ENCODE peak calls at places on chromosomes 16 and 17, in seven cellular contexts. One of them, this sample, is unnamed.

GRCh38 chr17:65916425-65916824 is 275.5 kb downstream of the CEP112 start:
- DNase-seq in A549: no peak
- DNase-seq in colonic mucosa: no peak
- DNase-seq in heart right ventricle: no peak
- DNase-seq in astrocyte: no peak
- DNase-seq in PC-9: no peak
- DNase-seq in tibial nerve: no peak
- DNase-seq in this sample: no peak

GRCh38 chr17:27327397-27327796 is 33.5 kb downstream of the WSB1 start:
- DNase-seq in A549: no peak
- DNase-seq in astrocyte: no peak
- DNase-seq in tibial nerve: no peak
- DNase-seq in colonic mucosa: peak; percentile 7
- DNase-seq in heart right ventricle: no peak
- DNase-seq in PC-9: no peak
- DNase-seq in this sample: no peak

GRCh38 chr16:7405166-7405565 is 72.5 kb downstream of the RBFOX1 start:
- DNase-seq in PC-9: peak; percentile 6
- DNase-seq in astrocyte: no peak
- DNase-seq in tibial nerve: no peak
- DNase-seq in A549: no peak
- DNase-seq in heart right ventricle: peak; percentile 49
- DNase-seq in colonic mucosa: no peak
- DNase-seq in this sample: peak; percentile 4

GRCh38 chr17:61294777-61295176 is 104.9 kb upstream of the TBX2 start:
- DNase-seq in A549: peak; percentile 50
- DNase-seq in colonic mucosa: no peak
- DNase-seq in PC-9: peak; percentile 4
- DNase-seq in astrocyte: peak; percentile 66
- DNase-seq in heart right ventricle: no peak
- DNase-seq in tibial nerve: no peak
- DNase-seq in this sample: peak; percentile 65

GRCh38 chr16:64993464-64993863 is 128.4 kb downstream of the CDH11 start:
- DNase-seq in astrocyte: no peak
- DNase-seq in A549: no peak
- DNase-seq in heart right ventricle: no peak
- DNase-seq in tibial nerve: no peak
- DNase-seq in colonic mucosa: no peak
- DNase-seq in PC-9: no peak
- DNase-seq in this sample: no peak

GRCh38 chr16:11076259-11077018 is 132.1 kb downstream of the CLEC16A start:
- DNase-seq in PC-9: no peak
- DNase-seq in tibial nerve: no peak
- DNase-seq in colonic mucosa: no peak
- DNase-seq in astrocyte: no peak
- DNase-seq in heart right ventricle: no peak
- DNase-seq in A549: no peak
- DNase-seq in this sample: no peak

GRCh38 chr17:17567631-17568030 is 23.9 kb downstream of the PEMT start:
- DNase-seq in heart right ventricle: peak; percentile 73
- DNase-seq in tibial nerve: no peak
- DNase-seq in PC-9: no peak
- DNase-seq in astrocyte: peak; percentile 8
- DNase-seq in colonic mucosa: no peak
- DNase-seq in A549: no peak
- DNase-seq in this sample: peak; percentile 49

GRCh38 chr16:20938426-20938825 is 37.9 kb downstream of the LYRM1 start:
- DNase-seq in A549: no peak
- DNase-seq in astrocyte: peak; percentile 40
- DNase-seq in PC-9: peak; percentile 38
- DNase-seq in tibial nerve: no peak
- DNase-seq in heart right ventricle: no peak
- DNase-seq in colonic mucosa: no peak
- DNase-seq in this sample: peak; percentile 27

GRCh38 chr16:58046936-58047335 is 21.4 kb downstream of the MMP15 start:
- DNase-seq in tibial nerve: no peak
- DNase-seq in PC-9: no peak
- DNase-seq in A549: no peak
- DNase-seq in colonic mucosa: peak; percentile 35
- DNase-seq in astrocyte: no peak
- DNase-seq in heart right ventricle: no peak
- DNase-seq in this sample: no peak

GRCh38 chr16:12758670-12759558 is 44.8 kb downstream of the CPPED1 start:
- DNase-seq in PC-9: no peak
- DNase-seq in astrocyte: no peak
- DNase-seq in colonic mucosa: no peak
- DNase-seq in heart right ventricle: no peak
- DNase-seq in tibial nerve: no peak
- DNase-seq in A549: no peak
- DNase-seq in this sample: no peak

GRCh38 chr17:4588391-4588790 is 4.1 kb downstream of the SMTNL2 start:
- DNase-seq in A549: no peak
- DNase-seq in PC-9: no peak
- DNase-seq in colonic mucosa: no peak
- DNase-seq in tibial nerve: no peak
- DNase-seq in heart right ventricle: peak; percentile 65
- DNase-seq in astrocyte: no peak
- DNase-seq in this sample: no peak

GRCh38 chr16:32116080-32116479 is 137.0 kb upstream of the TP53TG3D start:
- DNase-seq in tibial nerve: no peak
- DNase-seq in A549: no peak
- DNase-seq in colonic mucosa: no peak
- DNase-seq in heart right ventricle: peak; percentile 8
- DNase-seq in PC-9: no peak
- DNase-seq in astrocyte: no peak
- DNase-seq in this sample: no peak

GRCh38 chr16:51149251-51149661 is 1.8 kb downstream of the SALL1 start:
- DNase-seq in astrocyte: no peak
- DNase-seq in colonic mucosa: no peak
- DNase-seq in A549: no peak
- DNase-seq in heart right ventricle: no peak
- DNase-seq in tibial nerve: no peak
- DNase-seq in PC-9: no peak
- DNase-seq in this sample: no peak

GRCh38 chr16:51670527-51670926 is 519.5 kb upstream of the SALL1 start:
- DNase-seq in colonic mucosa: no peak
- DNase-seq in astrocyte: no peak
- DNase-seq in heart right ventricle: no peak
- DNase-seq in A549: no peak
- DNase-seq in PC-9: no peak
- DNase-seq in tibial nerve: no peak
- DNase-seq in this sample: no peak

GRCh38 chr17:46264456-46265198 is 30.3 kb upstream of the LRRC37A start:
- DNase-seq in PC-9: peak; percentile 48
- DNase-seq in heart right ventricle: no peak
- DNase-seq in astrocyte: peak; percentile 91
- DNase-seq in tibial nerve: no peak
- DNase-seq in A549: peak; percentile 56
- DNase-seq in colonic mucosa: no peak
- DNase-seq in this sample: peak; percentile 95

GRCh38 chr17:27466376-27466747 is 10.1 kb downstream of the KSR1 start:
- DNase-seq in astrocyte: no peak
- DNase-seq in PC-9: no peak
- DNase-seq in A549: no peak
- DNase-seq in colonic mucosa: no peak
- DNase-seq in tibial nerve: no peak
- DNase-seq in heart right ventricle: no peak
- DNase-seq in this sample: no peak

GRCh38 chr17:27241346-27241946 is 52.5 kb upstream of the WSB1 start:
- DNase-seq in A549: no peak
- DNase-seq in tibial nerve: no peak
- DNase-seq in PC-9: peak; percentile 92
- DNase-seq in astrocyte: peak; percentile 45
- DNase-seq in heart right ventricle: no peak
- DNase-seq in colonic mucosa: no peak
- DNase-seq in this sample: peak; percentile 15

GRCh38 chr17:71759422-71760060 is 361.3 kb upstream of the SOX9 start:
- DNase-seq in tibial nerve: no peak
- DNase-seq in colonic mucosa: no peak
- DNase-seq in astrocyte: peak; percentile 25
- DNase-seq in heart right ventricle: no peak
- DNase-seq in A549: no peak
- DNase-seq in PC-9: no peak
- DNase-seq in this sample: no peak

GRCh38 chr16:58028541-58029070 is 3.1 kb downstream of the MMP15 start:
- DNase-seq in colonic mucosa: no peak
- DNase-seq in tibial nerve: no peak
- DNase-seq in astrocyte: no peak
- DNase-seq in PC-9: no peak
- DNase-seq in A549: no peak
- DNase-seq in heart right ventricle: no peak
- DNase-seq in this sample: no peak

GRCh38 chr17:19513897-19514488 is 19.7 kb upstream of the SLC47A1 start:
- DNase-seq in astrocyte: peak; percentile 14
- DNase-seq in colonic mucosa: peak; percentile 73
- DNase-seq in heart right ventricle: peak; percentile 52
- DNase-seq in A549: peak; percentile 72
- DNase-seq in PC-9: peak; percentile 75
- DNase-seq in tibial nerve: peak; percentile 48
- DNase-seq in this sample: peak; percentile 56

GRCh38 chr16:67425581-67425980 is 5.3 kb upstream of the HSD11B2 start:
- DNase-seq in A549: no peak
- DNase-seq in tibial nerve: no peak
- DNase-seq in PC-9: no peak
- DNase-seq in astrocyte: no peak
- DNase-seq in heart right ventricle: no peak
- DNase-seq in colonic mucosa: peak; percentile 19
- DNase-seq in this sample: no peak

GRCh38 chr17:43940630-43941029 is 1.6 kb downstream of the PPY start:
- DNase-seq in PC-9: peak; percentile 27
- DNase-seq in tibial nerve: no peak
- DNase-seq in A549: peak; percentile 57
- DNase-seq in astrocyte: no peak
- DNase-seq in heart right ventricle: no peak
- DNase-seq in colonic mucosa: no peak
- DNase-seq in this sample: peak; percentile 25

GRCh38 chr16:30820952-30821421 is 34.0 kb upstream of the ZNF629 start:
- DNase-seq in colonic mucosa: no peak
- DNase-seq in PC-9: no peak
- DNase-seq in tibial nerve: no peak
- DNase-seq in A549: no peak
- DNase-seq in heart right ventricle: no peak
- DNase-seq in astrocyte: no peak
- DNase-seq in this sample: no peak

GRCh38 chr17:27664606-27664965 is 33.6 kb downstream of the LGALS9 start:
- DNase-seq in colonic mucosa: no peak
- DNase-seq in A549: no peak
- DNase-seq in PC-9: no peak
- DNase-seq in heart right ventricle: no peak
- DNase-seq in astrocyte: no peak
- DNase-seq in tibial nerve: no peak
- DNase-seq in this sample: no peak

GRCh38 chr17:2372681-2373080 is 28.2 kb downstream of the MNT start:
- DNase-seq in heart right ventricle: no peak
- DNase-seq in tibial nerve: no peak
- DNase-seq in astrocyte: no peak
- DNase-seq in colonic mucosa: no peak
- DNase-seq in PC-9: no peak
- DNase-seq in A549: no peak
- DNase-seq in this sample: no peak

GRCh38 chr17:47844814-47845453 is 3.9 kb upstream of the SCRN2 start:
- DNase-seq in tibial nerve: no peak
- DNase-seq in A549: peak; percentile 80
- DNase-seq in colonic mucosa: no peak
- DNase-seq in astrocyte: no peak
- DNase-seq in heart right ventricle: no peak
- DNase-seq in PC-9: no peak
- DNase-seq in this sample: peak; percentile 38
- TF ChIP-seq CTCF in tibial nerve: no peak
- TF ChIP-seq CTCF in A549: peak; percentile 39
- TF ChIP-seq CTCF in colonic mucosa: no peak
- TF ChIP-seq CTCF in astrocyte: peak; percentile 36
- TF ChIP-seq CTCF in heart right ventricle: no peak
- TF ChIP-seq CTCF in PC-9: peak; percentile 64
- TF ChIP-seq CTCF in this sample: peak; percentile 56

DNA sequence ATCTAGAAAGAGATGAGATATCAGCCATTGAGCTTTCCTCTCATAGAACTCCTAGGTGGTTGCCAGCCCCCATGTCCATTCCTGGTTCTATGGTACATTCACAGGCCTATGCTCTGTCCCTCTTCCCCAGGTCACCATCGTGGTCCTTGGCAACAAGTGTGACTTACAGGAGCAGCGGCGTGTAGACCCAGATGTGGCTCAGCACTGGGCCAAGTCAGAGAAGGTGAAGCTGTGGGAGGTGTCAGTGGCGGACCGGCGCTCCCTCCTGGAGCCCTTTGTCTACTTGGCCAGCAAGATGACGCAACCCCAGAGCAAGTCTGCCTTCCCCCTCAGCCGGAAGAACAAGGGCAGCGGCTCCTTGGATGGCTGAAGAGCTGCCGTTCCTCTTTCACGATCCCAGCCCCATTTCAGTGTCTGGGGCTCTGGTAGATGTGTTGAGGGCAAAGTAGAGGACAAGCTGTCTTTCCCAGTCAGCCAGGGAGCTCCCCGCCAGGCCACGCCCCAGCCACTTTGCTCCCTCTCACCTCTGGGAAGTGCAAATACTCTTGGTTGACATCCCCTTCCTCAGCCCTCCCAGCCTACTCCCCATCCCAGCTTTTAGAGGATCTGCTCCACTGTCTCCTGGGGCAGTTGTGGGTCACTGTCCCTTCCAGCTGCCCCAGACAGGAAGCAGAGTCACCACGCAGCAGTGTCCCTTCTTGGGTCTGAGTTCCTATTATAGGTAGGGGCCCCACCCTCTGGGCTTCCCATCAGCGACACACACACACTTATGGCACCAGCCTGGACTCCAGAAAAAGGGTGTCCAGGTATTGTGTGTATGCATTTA is 3.8 kb downstream of the NKIRAS2 start:
- DNase-seq in heart right ventricle: peak; percentile 38
- DNase-seq in tibial nerve: no peak
- DNase-seq in colonic mucosa: peak; percentile 25
- DNase-seq in PC-9: peak; percentile 77
- DNase-seq in A549: no peak
- DNase-seq in astrocyte: no peak
- DNase-seq in this sample: no peak
- TF ChIP-seq CTCF in heart right ventricle: no peak
- TF ChIP-seq CTCF in tibial nerve: no peak
- TF ChIP-seq CTCF in colonic mucosa: no peak
- TF ChIP-seq CTCF in PC-9: no peak
- TF ChIP-seq CTCF in A549: no peak
- TF ChIP-seq CTCF in astrocyte: no peak
- TF ChIP-seq CTCF in this sample: no peak

DNA sequence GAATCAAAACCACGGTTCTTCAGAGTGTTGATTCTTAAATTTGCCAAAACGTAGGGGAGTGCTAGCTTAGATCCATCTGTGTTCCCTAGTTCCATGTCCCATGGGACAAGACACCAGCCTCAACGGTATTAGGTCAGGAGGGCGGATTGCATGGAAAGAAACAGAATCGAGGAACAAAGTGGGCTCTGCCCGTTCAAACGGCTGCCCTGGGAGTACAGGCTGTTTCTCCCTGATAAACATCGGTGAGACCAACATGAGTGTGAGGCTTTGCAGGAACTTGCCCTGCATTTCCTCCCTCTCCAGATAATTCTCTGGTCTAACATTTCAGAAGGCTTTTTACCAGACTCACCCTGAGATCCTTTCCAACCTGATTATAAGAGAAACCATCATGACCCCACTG is 82.2 kb downstream of the MRM3 start:
- DNase-seq in tibial nerve: no peak
- DNase-seq in heart right ventricle: no peak
- DNase-seq in colonic mucosa: no peak
- DNase-seq in astrocyte: no peak
- DNase-seq in PC-9: no peak
- DNase-seq in A549: no peak
- DNase-seq in this sample: no peak
- TF ChIP-seq CTCF in tibial nerve: no peak
- TF ChIP-seq CTCF in heart right ventricle: no peak
- TF ChIP-seq CTCF in colonic mucosa: no peak
- TF ChIP-seq CTCF in astrocyte: no peak
- TF ChIP-seq CTCF in PC-9: no peak
- TF ChIP-seq CTCF in A549: no peak
- TF ChIP-seq CTCF in this sample: no peak

GRCh38 chr17:82836823-82837357 is 2.9 kb downstream of the ZNF750 start:
- DNase-seq in colonic mucosa: no peak
- DNase-seq in heart right ventricle: no peak
- DNase-seq in A549: no peak
- DNase-seq in PC-9: no peak
- DNase-seq in tibial nerve: no peak
- DNase-seq in astrocyte: no peak
- DNase-seq in this sample: peak; percentile 53
- TF ChIP-seq CTCF in colonic mucosa: no peak
- TF ChIP-seq CTCF in heart right ventricle: peak; percentile 12
- TF ChIP-seq CTCF in A549: no peak
- TF ChIP-seq CTCF in PC-9: no peak
- TF ChIP-seq CTCF in tibial nerve: no peak
- TF ChIP-seq CTCF in astrocyte: no peak
- TF ChIP-seq CTCF in this sample: peak; percentile 32

This sample was measured in AG10803.